ENCODE peak calls at places on chromosomes 4 and X, in four cellular contexts. R, S, L and X are unnamed samples.

GRCh38 chr4:129804458-129804981 is 708.6 kb downstream of the C4orf33 start:
- DNase-seq in R (no peak), S (no peak), L (no peak), X (no peak)

GRCh38 chrX:115936008-115936407 is 234.5 kb upstream of the AGTR2 start:
- DNase-seq in R (no peak), S (no peak), L (no peak), X (no peak)

GRCh38 chrX:1281511-1281910 is 12.9 kb downstream of the CSF2RA start:
- DNase-seq in R (no peak), S (no peak), L (peak; percentile 80), X (no peak)

GRCh38 chr4:159227984-159228383 is 125.1 kb downstream of the RAPGEF2 start:
- DNase-seq in R (no peak), S (peak; percentile 56), L (peak; percentile 30), X (peak; percentile 12)

GRCh38 chrX:12984629-12985303 is 9.9 kb downstream of the TMSB4X start:
- DNase-seq in R (peak; percentile 61), S (no peak), L (peak; percentile 76), X (no peak)

GRCh38 chr4:87555751-87556619 is 26.8 kb upstream of the SPARCL1 start:
- DNase-seq in R (no peak), S (no peak), L (peak; percentile 76), X (no peak)

GRCh38 chr4:140790765-140791164 is 34.6 kb upstream of the TBC1D9 start:
- DNase-seq in R (no peak), S (no peak), L (no peak), X (no peak)

GRCh38 chr4:167918077-167918476 is 174.3 kb upstream of the ANXA10 start:
- DNase-seq in R (no peak), S (no peak), L (no peak), X (no peak)

GRCh38 chrX:103913356-103914020 is 48.9 kb upstream of the TMSB15B start:
- DNase-seq in R (no peak), S (no peak), L (no peak), X (no peak)

GRCh38 chrX:109264878-109265277 is 217.0 kb downstream of the GUCY2F start:
- DNase-seq in R (no peak), S (no peak), L (no peak), X (no peak)

GRCh38 chrX:69186651-69187050 is 21.4 kb upstream of the PJA1 start:
- DNase-seq in R (no peak), S (no peak), L (no peak), X (no peak)

GRCh38 chr4:8766610-8767009 is 105.0 kb downstream of the HMX1 start:
- DNase-seq in R (no peak), S (no peak), L (no peak), X (no peak)

GRCh38 chr4:68895561-68896198 is 55.9 kb downstream of the UGT2A3 start:
- DNase-seq in R (no peak), S (no peak), L (peak; percentile 68), X (no peak)

GRCh38 chr4:113336556-113336955 is 287.1 kb downstream of the ANK2 start:
- DNase-seq in R (no peak), S (no peak), L (no peak), X (no peak)

GRCh38 chrX:72105436-72105835 is 26.3 kb downstream of the RTL5 start:
- DNase-seq in R (peak; percentile 88), S (no peak), L (no peak), X (no peak)

GRCh38 chrX:39174761-39175417 is 373.6 kb downstream of the MID1IP1 start:
- DNase-seq in R (peak; percentile 45), S (no peak), L (no peak), X (no peak)

GRCh38 chr4:168585168-168586091 is 88.6 kb downstream of the PALLD start:
- DNase-seq in R (no peak), S (peak; percentile 2), L (peak; percentile 82), X (peak; percentile 5)

GRCh38 chr4:123399638-123400358 is 3.2 kb downstream of the SPRY1 start:
- DNase-seq in R (no peak), S (no peak), L (no peak), X (no peak)

GRCh38 chrX:40314070-40314469 is 216.3 kb upstream of the BCOR start:
- DNase-seq in R (no peak), S (no peak), L (no peak), X (peak; percentile 4)

GRCh38 chrX:72029473-72030411 is 102.0 kb downstream of the RTL5 start:
- DNase-seq in R (no peak), S (no peak), L (peak; percentile 77), X (no peak)

GRCh38 chr4:40301592-40301991 is 33.5 kb upstream of the CHRNA9 start:
- DNase-seq in R (peak; percentile 81), S (no peak), L (no peak), X (no peak)

GRCh38 chrX:20863649-20864048 is 510.6 kb upstream of the CNKSR2 start:
- DNase-seq in R (no peak), S (no peak), L (no peak), X (no peak)

DNA sequence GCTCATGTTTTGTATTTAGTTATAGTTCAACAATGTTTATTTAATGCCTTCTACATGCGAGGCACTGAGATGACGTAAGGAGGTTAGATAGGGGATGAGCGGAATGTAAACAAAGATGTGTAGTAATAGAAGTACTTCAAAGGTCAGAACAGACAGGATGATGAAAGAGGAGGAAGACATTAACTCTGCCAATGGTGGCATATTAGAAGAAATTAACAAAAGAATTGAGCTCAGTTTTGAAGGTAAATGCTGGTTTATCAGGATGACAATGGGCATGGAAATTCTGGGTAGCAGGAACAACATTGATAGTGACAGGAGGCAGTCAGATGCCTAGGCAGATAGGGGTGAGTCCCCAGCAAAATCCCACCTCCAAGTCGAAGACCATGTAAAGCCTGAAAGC is 62.3 kb upstream of the PGRMC2 start:
- DNase-seq in R (no peak), S (no peak), L (peak; percentile 94), X (no peak)
- H3K27ac ChIP-seq in R (no peak overlapping the region), S (no peak overlapping the region), L (peak overlapping the region; percentile 87), X (no peak overlapping the region)

GRCh38 chrX:18937173-18937572 is 46.7 kb downstream of the PHKA2 start:
- DNase-seq in R (no peak), S (no peak), L (no peak), X (no peak)

GRCh38 chrX:18934708-18935107 is 49.2 kb downstream of the PHKA2 start:
- DNase-seq in R (no peak), S (no peak), L (no peak), X (no peak)

GRCh38 chrX:18935893-18936292 is 48.0 kb downstream of the PHKA2 start:
- DNase-seq in R (no peak), S (no peak), L (no peak), X (no peak)

GRCh38 chrX:18931972-18932371 is 51.9 kb downstream of the PHKA2 start:
- DNase-seq in R (no peak), S (no peak), L (peak; percentile 35), X (no peak)

DNA sequence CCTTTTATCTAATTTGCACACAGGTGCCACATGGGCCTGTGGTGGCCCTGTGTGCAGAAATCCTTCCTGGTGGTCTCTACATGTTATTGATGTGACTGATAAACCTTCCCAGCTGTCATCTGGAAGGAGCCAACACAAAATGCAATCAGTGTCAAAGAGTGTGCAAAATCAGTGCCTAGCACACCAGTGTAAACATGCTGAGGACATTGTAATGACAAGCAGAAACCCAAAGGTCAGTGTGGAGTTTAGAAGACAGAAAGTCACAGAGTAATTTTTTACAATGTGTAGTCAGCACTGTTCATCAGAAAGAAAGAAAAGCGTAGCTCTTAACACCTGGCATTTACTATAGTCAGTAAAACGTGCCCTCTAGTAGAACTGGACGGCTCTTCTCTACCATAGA is 50.3 kb downstream of the PHKA2 start:
- DNase-seq in R (no peak), S (no peak), L (no peak), X (no peak)
- H3K27ac ChIP-seq in R (no peak overlapping the region), S (no peak overlapping the region), L (no peak overlapping the region), X (no peak overlapping the region)

GRCh38 chrX:47586043-47586787 is 4.0 kb downstream of the TIMP1 start:
- DNase-seq in R (no peak), S (no peak), L (no peak), X (no peak)

GRCh38 chrX:47590984-47591383 is 8.7 kb downstream of the TIMP1 start:
- DNase-seq in R (no peak), S (no peak), L (no peak), X (no peak)

GRCh38 chrX:47585273-47585672 is 3.0 kb downstream of the TIMP1 start:
- DNase-seq in R (no peak), S (no peak), L (no peak), X (no peak)

GRCh38 chrX:47587091-47587891 is 5.1 kb downstream of the TIMP1 start:
- DNase-seq in R (no peak), S (no peak), L (no peak), X (no peak)

GRCh38 chrX:47587906-47588735 is 5.9 kb downstream of the TIMP1 start:
- DNase-seq in R (no peak), S (no peak), L (no peak), X (no peak)
- H3K27ac ChIP-seq in R (no peak overlapping the region), S (no peak overlapping the region), L (no peak overlapping the region), X (no peak overlapping the region)

DNA sequence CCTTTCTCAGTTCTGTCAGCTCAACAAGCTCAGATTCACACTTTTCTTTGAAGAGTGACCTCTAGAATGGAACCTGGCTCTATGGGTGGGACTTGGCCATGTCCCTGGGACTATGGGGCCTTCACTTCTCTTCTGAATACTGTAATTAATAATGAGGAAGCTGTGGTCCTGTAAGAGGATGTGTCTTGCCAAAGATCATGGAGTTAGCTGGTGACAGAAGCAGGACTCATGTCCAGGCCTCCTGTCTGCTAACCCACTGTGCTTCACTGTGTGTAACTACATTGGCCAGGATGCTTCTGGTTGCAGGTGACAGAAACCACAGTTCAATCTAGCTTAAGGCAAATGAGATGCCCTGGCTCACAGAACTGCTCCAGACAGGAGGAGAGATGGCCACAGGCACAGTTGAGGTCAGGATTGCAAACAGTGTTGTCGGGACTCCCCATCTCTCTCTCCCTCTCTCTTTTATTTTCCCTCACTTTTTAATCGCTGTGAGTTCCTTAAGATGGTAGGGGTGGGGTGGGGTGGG is 3.1 kb downstream of the MTMR1 start:
- DNase-seq in R (no peak), S (no peak), L (no peak), X (no peak)
- H3K27ac ChIP-seq in R (no peak overlapping the region), S (no peak overlapping the region), L (no peak overlapping the region), X (no peak overlapping the region)